ENCODE peak calls at places on chromosomes 13 and 19, in eight cellular contexts. C is pancreas, Q is endodermal cell, S is left ventricle myocardium inferior, Y is ascending aorta, O is endothelial cell of umbilical vein, B is hepatocyte, G is IMR-90. K is an unnamed sample.

GRCh38 chr13:107675847-107676550 is 539.3 kb downstream of the LIG4 start:
- DNase-seq in C (no peak), Q (no peak), S (no peak), Y (no peak), O (no peak), B (no peak), G (no peak), K (no peak)

GRCh38 chr13:57409121-57409520 is 222.4 kb upstream of the PCDH17 start:
- DNase-seq in C (no peak), Q (peak; percentile 51), S (no peak), Y (no peak), O (no peak), B (no peak), G (no peak), K (peak; percentile 29)

GRCh38 chr13:35978607-35979316 is 152.4 kb downstream of the DCLK1 start:
- DNase-seq in C (peak; percentile 46), Q (peak; percentile 74), S (no peak), Y (no peak), O (peak; percentile 78), B (peak; percentile 68), G (peak; percentile 69), K (no peak)

GRCh38 chr13:80054806-80055205 is 286.1 kb downstream of the SPRY2 start:
- DNase-seq in C (no peak), Q (no peak), S (no peak), Y (no peak), O (no peak), B (no peak), G (peak; percentile 73), K (no peak)

GRCh38 chr19:2428027-2428690 is 773 bp upstream of the TIMM13 start:
- DNase-seq in C (peak; percentile 55), Q (peak; percentile 82), S (peak; percentile 36), Y (no peak), O (no peak), B (no peak), G (peak; percentile 8), K (peak; percentile 77)

GRCh38 chr19:12974301-12975220 is 5.2 kb downstream of the DAND5 start:
- DNase-seq in C (no peak), Q (no peak), S (no peak), Y (no peak), O (no peak), B (no peak), G (no peak), K (no peak)

GRCh38 chr19:5877869-5878268 is 7.5 kb upstream of the FUT5 start:
- DNase-seq in C (no peak), Q (no peak), S (no peak), Y (no peak), O (no peak), B (no peak), G (no peak), K (no peak)

GRCh38 chr13:102993348-102993747 is 72.9 kb downstream of the SLC10A2 start:
- DNase-seq in C (no peak), Q (no peak), S (no peak), Y (no peak), O (no peak), B (no peak), G (no peak), K (no peak)

GRCh38 chr13:109595466-109595865 is 190.9 kb downstream of the IRS2 start:
- DNase-seq in C (no peak), Q (no peak), S (no peak), Y (no peak), O (no peak), B (no peak), G (no peak), K (no peak)

GRCh38 chr13:90500569-90500968 is 846.9 kb upstream of the MIR17HG start:
- DNase-seq in C (no peak), Q (no peak), S (no peak), Y (no peak), O (no peak), B (no peak), G (no peak), K (no peak)

GRCh38 chr13:75369986-75370385 is 112.0 kb downstream of the TBC1D4 start:
- DNase-seq in C (no peak), Q (no peak), S (no peak), Y (no peak), O (no peak), B (no peak), G (no peak), K (no peak)

GRCh38 chr13:50831510-50831909 is 12.0 kb downstream of the DLEU7 start:
- DNase-seq in C (no peak), Q (no peak), S (no peak), Y (no peak), O (no peak), B (no peak), G (no peak), K (no peak)

GRCh38 chr19:21491161-21491560 is 14.2 kb upstream of the ZNF429 start:
- DNase-seq in C (no peak), Q (no peak), S (no peak), Y (no peak), O (no peak), B (no peak), G (peak; percentile 3), K (no peak)

GRCh38 chr19:33132425-33132824 is 511 bp downstream of the WDR88 start:
- DNase-seq in C (no peak), Q (peak; percentile 74), S (no peak), Y (no peak), O (no peak), B (no peak), G (no peak), K (peak; percentile 74)

GRCh38 chr19:35135389-35135909 is 590 bp upstream of the LGI4 start:
- DNase-seq in C (peak; percentile 77), Q (peak; percentile 94), S (peak; percentile 84), Y (peak; percentile 88), O (peak; percentile 67), B (peak; percentile 88), G (peak; percentile 55), K (peak; percentile 84)

GRCh38 chr13:70723732-70724131 is 615.5 kb upstream of the KLHL1 start:
- DNase-seq in C (no peak), Q (no peak), S (no peak), Y (no peak), O (peak; percentile 62), B (no peak), G (no peak), K (no peak)

GRCh38 chr13:28355822-28356371 is 139.0 kb downstream of the FLT1 start:
- DNase-seq in C (no peak), Q (peak; percentile 56), S (no peak), Y (no peak), O (peak; percentile 93), B (peak; percentile 60), G (peak; percentile 86), K (no peak)

GRCh38 chr13:52846567-52847321 is 1.7 kb downstream of the PCDH8 start:
- DNase-seq in C (peak; percentile 56), Q (peak; percentile 96), S (peak; percentile 55), Y (no peak), O (peak; percentile 24), B (peak; percentile 84), G (peak; percentile 2), K (peak; percentile 90)

GRCh38 chr13:36297259-36297599 is 385 bp downstream of the CCDC169 start:
- DNase-seq in C (no peak), Q (no peak), S (no peak), Y (no peak), O (no peak), B (no peak), G (peak; percentile 25), K (no peak)

GRCh38 chr13:78659450-78660110 is 625 bp upstream of the OBI1 start:
- DNase-seq in C (no peak), Q (no peak), S (no peak), Y (no peak), O (peak; percentile 39), B (no peak), G (peak; percentile 1), K (no peak)

GRCh38 chr19:6529937-6530384 is 865 bp upstream of the TNFSF9 start:
- DNase-seq in C (no peak), Q (no peak), S (no peak), Y (no peak), O (no peak), B (no peak), G (no peak), K (no peak)

GRCh38 chr19:29018542-29018941 is 194.4 kb downstream of the UQCRFS1 start:
- DNase-seq in C (no peak), Q (no peak), S (no peak), Y (no peak), O (no peak), B (no peak), G (no peak), K (no peak)

DNA sequence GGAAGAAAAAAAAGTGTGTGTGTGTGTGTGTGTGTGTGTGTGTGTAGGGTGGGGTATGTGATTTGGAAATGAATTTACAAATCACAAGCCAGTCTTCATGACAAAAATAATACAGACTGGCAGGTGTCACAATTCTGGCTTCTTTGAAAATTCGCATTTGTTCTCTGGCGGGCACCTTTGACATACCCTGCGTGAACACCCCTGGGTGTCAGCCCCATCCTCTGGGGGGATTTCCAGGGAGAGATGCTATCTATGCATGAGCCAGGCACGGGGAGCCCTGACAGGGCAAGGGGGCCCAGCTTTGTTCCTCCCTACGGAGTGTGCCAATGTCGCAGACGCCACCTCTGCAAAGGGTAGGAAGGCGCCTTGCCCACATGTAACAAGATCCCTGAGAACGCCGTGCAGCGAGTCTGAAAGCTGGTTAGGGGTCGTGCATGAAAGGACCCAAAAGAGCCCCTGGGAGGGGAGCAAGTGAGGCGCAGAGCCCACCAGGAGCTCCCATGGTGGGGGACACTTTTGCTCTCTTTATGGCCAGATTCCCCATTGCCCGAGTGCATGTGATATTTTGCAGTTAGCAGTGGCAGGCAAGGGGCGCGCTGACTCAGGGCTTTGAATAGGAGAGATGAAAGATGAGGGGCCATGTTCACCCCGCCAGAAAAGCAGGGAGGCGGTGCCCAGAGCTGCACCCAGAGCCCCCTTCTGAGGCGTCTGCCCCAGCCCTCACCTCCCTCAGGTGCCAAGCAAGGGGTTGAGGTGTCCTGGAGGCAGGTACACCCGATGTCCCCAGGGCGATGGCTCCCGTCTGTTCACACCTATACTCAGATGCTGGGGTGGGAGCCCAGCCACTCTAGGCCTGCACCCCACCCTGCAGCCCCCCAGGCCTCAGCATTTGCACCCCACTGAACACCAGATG is 45.3 kb downstream of the KLF2 start:
- DNase-seq in C (no peak), Q (no peak), S (no peak), Y (no peak), O (no peak), B (no peak), G (no peak), K (no peak)
- H3K4me1 ChIP-seq in C (no peaks in the 10 kb centered on the region), Q (no peaks in the 10 kb centered on the region), S (peaks cover 57% of the 10 kb centered on the region), Y (no peaks in the 10 kb centered on the region), O (peaks cover 13% of the 10 kb centered on the region), B (no peaks in the 10 kb centered on the region), G (peaks cover 10% of the 10 kb centered on the region), K (no peaks in the 10 kb centered on the region)

GRCh38 chr19:47430041-47430802 is 10.9 kb upstream of the MEIS3 start:
- DNase-seq in C (peak; percentile 37), Q (peak; percentile 88), S (no peak), Y (no peak), O (peak; percentile 42), B (peak; percentile 80), G (peak; percentile 27), K (peak; percentile 79)
- TF ChIP-seq CTCF in C (no peak), Q (peak; percentile 67), S (peak; percentile 30), Y (peak; percentile 50), O (peak; percentile 12), B (no peak), G (no peak), K (no peak)

GRCh38 chr13:29756506-29756905 is 93.9 kb downstream of the UBL3 start:
- DNase-seq in C (no peak), Q (no peak), S (no peak), Y (no peak), O (no peak), B (no peak), G (peak; percentile 48), K (no peak)
- H3K4me1 ChIP-seq in C (no peaks in the 10 kb centered on the region), Q (no peaks in the 10 kb centered on the region), S (no peaks in the 10 kb centered on the region), Y (no peaks in the 10 kb centered on the region), O (no peaks in the 10 kb centered on the region), B (no peaks in the 10 kb centered on the region), G (no peaks in the 10 kb centered on the region), K (peaks cover 2% of the 10 kb centered on the region)

GRCh38 chr19:4138445-4138844 is 14.5 kb upstream of the MAP2K2 start:
- DNase-seq in C (no peak), Q (no peak), S (no peak), Y (no peak), O (no peak), B (no peak), G (no peak), K (no peak)
- TF ChIP-seq CTCF in C (no peak), Q (no peak), S (no peak), Y (no peak), O (no peak), B (no peak), G (no peak), K (no peak)

K was measured in H9.